ENCODE peak calls at places on chromosomes 6 and 20, in nine cellular contexts. V is Peyer's patch; P is psoas muscle; L is CD8-positive, alpha-beta T cell; O is fibroblast of lung; Z is mesendoderm; E is HAP-1; H is body of pancreas; U is hepatocyte. X is an unnamed sample. For H3K4me1, the result is how much of the 10 kb centered on the place peaks cover.

GRCh38 chr6:53771780-53772624 is 22.8 kb upstream of the LRRC1 start:
- DNase-seq in V (no peak), P (no peak), L (no peak), O (peak), Z (no peak), E (no peak), H (no peak), U (no peak), X (no peak)

GRCh38 chr6:125906158-125906998 is 50.2 kb upstream of the HINT3 start:
- DNase-seq in V (peak), P (no peak), L (peak), O (peak), Z (peak), E (peak), H (peak), U (peak), X (peak)

GRCh38 chr6:46323312-46323965 is 152.7 kb upstream of the ENPP5 start:
- DNase-seq in V (no peak), P (no peak), L (no peak), O (peak), Z (no peak), E (no peak), H (no peak), U (peak), X (no peak)

GRCh38 chr6:79375635-79376425 is 141.3 kb upstream of the HMGN3 start:
- DNase-seq in V (no peak), P (no peak), L (no peak), O (no peak), Z (no peak), E (peak), H (no peak), U (no peak), X (no peak)

GRCh38 chr20:40287683-40288082 is 401.4 kb downstream of the MAFB start:
- DNase-seq in V (no peak), P (no peak), L (no peak), O (no peak), Z (no peak), E (no peak), H (no peak), U (no peak), X (no peak)

GRCh38 chr6:166950443-166950821 is 5.9 kb downstream of the RNASET2 start:
- DNase-seq in V (peak), P (no peak), L (no peak), O (no peak), Z (no peak), E (no peak), H (no peak), U (no peak), X (no peak)

GRCh38 chr6:111759836-111760785 is 113.1 kb downstream of the FYN start:
- DNase-seq in V (no peak), P (no peak), L (peak), O (peak), Z (no peak), E (no peak), H (no peak), U (peak), X (no peak)

GRCh38 chr6:145271086-145271485 is 464.2 kb downstream of the EPM2A start:
- DNase-seq in V (no peak), P (no peak), L (no peak), O (no peak), Z (no peak), E (no peak), H (no peak), U (peak), X (no peak)

GRCh38 chr6:32833599-32834155 is 4.9 kb downstream of the TAP2 start:
- DNase-seq in V (no peak), P (no peak), L (no peak), O (no peak), Z (no peak), E (no peak), H (no peak), U (no peak), X (no peak)

GRCh38 chr6:74631558-74631957 is 574.3 kb downstream of the COL12A1 start:
- DNase-seq in V (no peak), P (no peak), L (no peak), O (peak), Z (peak), E (no peak), H (no peak), U (no peak), X (no peak)

GRCh38 chr6:127794405-127794804 is 106.5 kb downstream of the THEMIS start:
- DNase-seq in V (no peak), P (no peak), L (no peak), O (no peak), Z (no peak), E (no peak), H (no peak), U (no peak), X (no peak)

GRCh38 chr20:6583134-6583738 is 184.2 kb upstream of the BMP2 start:
- DNase-seq in V (peak), P (peak), L (no peak), O (peak), Z (peak), E (peak), H (peak), U (peak), X (peak)

GRCh38 chr6:140155727-140156126 is 781.3 kb upstream of the CITED2 start:
- DNase-seq in V (no peak), P (no peak), L (no peak), O (no peak), Z (no peak), E (no peak), H (no peak), U (no peak), X (no peak)

GRCh38 chr6:6686748-6687601 is 98.5 kb downstream of the LY86 start:
- DNase-seq in V (peak), P (peak), L (no peak), O (peak), Z (peak), E (peak), H (peak), U (peak), X (peak)

GRCh38 chr20:48582361-48582991 is 245.3 kb downstream of the PREX1 start:
- DNase-seq in V (no peak), P (no peak), L (no peak), O (no peak), Z (no peak), E (no peak), H (no peak), U (no peak), X (no peak)

GRCh38 chr6:20699402-20699801 is 165.1 kb downstream of the CDKAL1 start:
- DNase-seq in V (no peak), P (no peak), L (no peak), O (no peak), Z (no peak), E (no peak), H (peak), U (no peak), X (no peak)

GRCh38 chr6:158854214-158855101 is 35.3 kb upstream of the EZR start:
- DNase-seq in V (no peak), P (no peak), L (peak), O (peak), Z (peak), E (no peak), H (peak), U (peak), X (no peak)

GRCh38 chr6:35192301-35192860 is 21.4 kb upstream of the SCUBE3 start:
- DNase-seq in V (no peak), P (no peak), L (no peak), O (no peak), Z (peak), E (no peak), H (no peak), U (no peak), X (no peak)

GRCh38 chr20:63553933-63554290 is at the start of gene FNDC11:
- DNase-seq in V (peak), P (no peak), L (peak), O (no peak), Z (peak), E (no peak), H (no peak), U (peak), X (peak)

GRCh38 chr6:107713214-107713962 is 110.7 kb downstream of the SCML4 start:
- DNase-seq in V (peak), P (no peak), L (peak), O (no peak), Z (no peak), E (no peak), H (no peak), U (no peak), X (no peak)

GRCh38 chr6:131638013-131638412 is 911 bp downstream of the ENPP3 start:
- DNase-seq in V (no peak), P (no peak), L (no peak), O (no peak), Z (no peak), E (no peak), H (no peak), U (no peak), X (no peak)

GRCh38 chr6:108805611-108806181 is 42.5 kb upstream of the ARMC2 start:
- DNase-seq in V (no peak), P (no peak), L (no peak), O (no peak), Z (no peak), E (no peak), H (no peak), U (no peak), X (no peak)

GRCh38 chr20:24955045-24955444 is 6.0 kb downstream of the CST7 start:
- DNase-seq in V (no peak), P (no peak), L (no peak), O (no peak), Z (no peak), E (no peak), H (no peak), U (no peak), X (peak)

GRCh38 chr6:156881687-156882629 is 104.8 kb downstream of the ARID1B start:
- DNase-seq in V (no peak), P (no peak), L (no peak), O (peak), Z (no peak), E (no peak), H (no peak), U (no peak), X (no peak)

GRCh38 chr6:75602897-75603395 is 1.3 kb downstream of the SENP6 start:
- DNase-seq in V (no peak), P (no peak), L (no peak), O (peak), Z (no peak), E (peak), H (no peak), U (no peak), X (no peak)

GRCh38 chr20:57708694-57709673 is 831 bp downstream of the PMEPA1 start:
- DNase-seq in V (peak), P (peak), L (peak), O (no peak), Z (no peak), E (no peak), H (no peak), U (peak), X (no peak)

GRCh38 chr6:137975058-137975940 is 108.2 kb downstream of the TNFAIP3 start:
- DNase-seq in V (no peak), P (no peak), L (peak), O (peak), Z (peak), E (peak), H (no peak), U (peak), X (no peak)

GRCh38 chr6:28880894-28881780 is 42.6 kb downstream of the TRIM27 start:
- DNase-seq in V (peak), P (peak), L (peak), O (peak), Z (peak), E (peak), H (peak), U (peak), X (no peak)

GRCh38 chr6:5234869-5235268 is 25.9 kb downstream of the LYRM4 start:
- DNase-seq in V (no peak), P (no peak), L (no peak), O (no peak), Z (no peak), E (no peak), H (no peak), U (no peak), X (no peak)

GRCh38 chr20:63745424-63745805 is 5.8 kb downstream of the SLC2A4RG start:
- DNase-seq in V (no peak), P (peak), L (no peak), O (no peak), Z (no peak), E (no peak), H (no peak), U (no peak), X (no peak)

GRCh38 chr6:141925001-141925400 is 207.7 kb upstream of the GJE1 start:
- DNase-seq in V (no peak), P (no peak), L (no peak), O (peak), Z (peak), E (no peak), H (no peak), U (no peak), X (no peak)

GRCh38 chr6:18488526-18489270 is 101.5 kb downstream of the RNF144B start:
- DNase-seq in V (no peak), P (no peak), L (no peak), O (no peak), Z (no peak), E (peak), H (no peak), U (no peak), X (no peak)

GRCh38 chr6:127554435-127555006 is 22.5 kb upstream of the C6orf58 start:
- DNase-seq in V (no peak), P (no peak), L (no peak), O (peak), Z (peak), E (peak), H (peak), U (peak), X (no peak)

GRCh38 chr20:38114353-38114791 is 50.7 kb downstream of the TGM2 start:
- DNase-seq in V (peak), P (no peak), L (no peak), O (peak), Z (no peak), E (no peak), H (no peak), U (no peak), X (no peak)

GRCh38 chr20:2693286-2693995 is 861 bp downstream of the EBF4 start:
- DNase-seq in V (no peak), P (no peak), L (peak), O (peak), Z (peak), E (no peak), H (peak), U (peak), X (no peak)

GRCh38 chr20:4160761-4161305 is 145.5 kb upstream of the RNF24 start:
- DNase-seq in V (peak), P (no peak), L (no peak), O (peak), Z (no peak), E (no peak), H (no peak), U (peak), X (peak)

GRCh38 chr20:62195736-62196135 is 12.9 kb downstream of the MTG2 start:
- DNase-seq in V (no peak), P (peak), L (no peak), O (no peak), Z (no peak), E (no peak), H (no peak), U (no peak), X (peak)

GRCh38 chr6:151900897-151901485 is 93.5 kb downstream of the ESR1 start:
- DNase-seq in V (no peak), P (peak), L (no peak), O (no peak), Z (no peak), E (no peak), H (no peak), U (no peak), X (no peak)
- H3K4me3 ChIP-seq in V (no peak), P (no peak), L (no peak), O (no peak), Z (no peak), E (no peak), H (no peak), U (no peak), X (no peak)

GRCh38 chr6:154229796-154230195 is 126.8 kb downstream of the IPCEF1 start:
- DNase-seq in V (no peak), P (no peak), L (no peak), O (no peak), Z (no peak), E (no peak), H (no peak), U (no peak), X (no peak)

GRCh38 chr6:154230910-154231595 is 125.5 kb downstream of the IPCEF1 start:
- DNase-seq in V (no peak), P (no peak), L (no peak), O (no peak), Z (no peak), E (peak), H (no peak), U (no peak), X (no peak)

GRCh38 chr6:154228521-154228905 is 128.1 kb downstream of the IPCEF1 start:
- DNase-seq in V (no peak), P (no peak), L (no peak), O (no peak), Z (no peak), E (no peak), H (no peak), U (no peak), X (no peak)

GRCh38 chr6:154232013-154232920 is 124.3 kb downstream of the IPCEF1 start:
- DNase-seq in V (no peak), P (no peak), L (no peak), O (peak), Z (no peak), E (no peak), H (no peak), U (no peak), X (no peak)

GRCh38 chr6:154230390-154230789 is 126.2 kb downstream of the IPCEF1 start:
- DNase-seq in V (no peak), P (no peak), L (no peak), O (no peak), Z (no peak), E (no peak), H (no peak), U (no peak), X (no peak)
- H3K4me1 ChIP-seq in V (under half), P (under half), L (half or more), O (under half), Z (under half), E (under half), H (under half), U (under half), X (under half)

DNA sequence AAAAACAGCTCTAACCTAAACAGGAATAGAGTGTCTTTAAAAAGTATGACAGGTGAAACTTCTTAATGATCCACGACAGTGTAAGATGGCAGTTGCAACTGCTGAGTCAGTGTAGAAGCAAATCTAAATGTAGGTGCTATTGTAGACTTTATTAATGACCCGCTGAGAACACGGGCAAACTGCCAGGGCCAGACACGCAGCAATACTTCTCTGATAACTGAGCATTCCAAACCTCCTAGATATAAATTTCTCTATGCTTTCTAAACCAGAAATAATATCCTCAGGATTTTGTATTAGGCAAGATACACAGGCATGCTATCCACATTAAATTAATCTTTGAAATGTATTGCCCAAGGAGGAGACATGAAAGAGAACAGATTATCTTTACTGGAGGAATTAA is 1076.4 kb downstream of the HACE1 start:
- DNase-seq in V (no peak), P (no peak), L (no peak), O (no peak), Z (no peak), E (no peak), H (peak), U (no peak), X (no peak)
- H3K4me3 ChIP-seq in V (no peak), P (no peak), L (no peak), O (no peak), Z (no peak), E (no peak), H (no peak), U (no peak), X (no peak)

DNA sequence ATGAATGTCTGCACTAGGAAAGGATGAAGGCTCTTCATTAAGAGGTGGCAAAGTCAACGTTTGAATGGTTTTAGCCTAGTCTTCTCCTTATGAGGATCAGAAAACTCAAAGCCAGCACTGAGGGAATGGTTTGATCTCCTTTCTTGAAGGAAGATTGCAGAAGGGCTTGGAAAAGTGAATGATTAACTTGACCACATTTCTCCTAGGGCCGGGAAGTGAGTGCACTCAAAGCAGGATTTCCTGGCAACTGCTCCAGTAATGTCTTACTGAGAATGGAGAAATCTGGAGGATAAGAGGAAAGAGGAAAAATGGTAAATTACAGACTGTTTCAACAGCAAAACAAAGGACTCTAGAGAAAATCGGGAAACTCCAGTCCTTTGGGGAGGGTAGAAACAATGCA is 189.0 kb upstream of the FOXA2 start:
- DNase-seq in V (no peak), P (no peak), L (no peak), O (no peak), Z (no peak), E (no peak), H (no peak), U (peak), X (no peak)
- H3K4me1 ChIP-seq in V (under half), P (under half), L (under half), O (under half), Z (under half), E (under half), H (under half), U (under half), X (under half)

DNA sequence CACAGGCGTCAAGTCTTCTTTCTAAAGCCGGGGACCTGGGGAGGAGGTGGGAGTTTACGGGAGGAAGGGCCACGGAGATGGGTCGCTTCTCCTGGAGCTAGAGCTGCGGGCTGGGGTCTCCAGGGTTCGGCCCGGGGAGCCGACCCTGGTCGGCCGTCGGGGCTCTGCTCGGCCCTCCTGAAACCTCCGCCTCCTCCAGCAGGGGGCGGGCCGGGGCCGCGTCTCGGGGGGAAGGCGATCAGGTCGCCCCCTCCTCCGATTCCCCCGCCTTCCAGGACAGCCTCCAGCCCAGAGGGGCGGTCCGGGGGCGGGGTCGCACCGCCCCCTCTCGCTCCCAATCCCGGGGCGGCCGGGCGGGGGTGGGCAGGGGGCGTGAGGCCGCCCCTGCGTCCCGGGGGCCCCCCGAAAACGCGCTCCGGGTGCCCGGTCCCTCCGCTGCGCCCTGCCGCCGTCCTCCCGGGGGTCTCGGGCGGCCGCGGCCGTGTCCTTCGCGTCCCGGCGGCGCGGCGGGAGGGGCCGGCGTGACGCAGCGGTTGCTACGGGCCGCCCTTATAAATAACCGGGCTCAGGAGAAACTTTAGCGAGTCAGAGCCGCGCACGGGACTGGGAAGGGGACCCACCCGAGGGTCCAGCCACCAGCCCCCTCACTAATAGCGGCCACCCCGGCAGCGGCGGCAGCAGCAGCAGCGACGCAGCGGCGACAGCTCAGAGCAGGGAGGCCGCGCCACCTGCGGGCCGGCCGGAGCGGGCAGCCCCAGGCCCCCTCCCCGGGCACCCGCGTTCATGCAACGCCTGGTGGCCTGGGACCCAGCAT is at the start of gene CEBPB:
- DNase-seq in V (peak), P (peak), L (peak), O (peak), Z (peak), E (peak), H (peak), U (peak), X (peak)
- H3K4me3 ChIP-seq in V (peak), P (peak), L (peak), O (peak), Z (peak), E (peak), H (peak), U (peak), X (peak)

DNA sequence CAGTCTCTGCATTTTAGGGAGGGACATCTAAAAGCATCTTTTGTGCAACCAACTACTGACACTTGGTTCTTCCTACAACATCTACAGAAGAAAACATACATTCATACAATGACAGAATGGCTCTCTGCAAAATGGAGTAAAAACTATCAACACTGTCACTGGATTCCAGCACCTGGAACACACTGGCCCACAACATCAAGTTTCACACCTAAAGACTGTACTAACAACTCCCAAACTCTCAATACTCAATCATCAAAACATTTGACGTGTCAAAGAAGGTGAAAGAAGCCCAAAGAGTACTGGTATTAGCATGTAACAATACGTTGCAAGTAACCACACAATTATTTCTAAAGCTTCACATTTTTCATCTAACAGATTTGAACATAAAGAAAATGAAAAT is 2.2 kb downstream of the CPNE1 start:
- DNase-seq in V (no peak), P (no peak), L (no peak), O (no peak), Z (no peak), E (no peak), H (no peak), U (no peak), X (no peak)
- H3K4me1 ChIP-seq in V (under half), P (under half), L (under half), O (under half), Z (under half), E (under half), H (under half), U (under half), X (half or more)

X was measured in lower lobe of right lung.